ENCODE peak calls at places on chromosomes 1 and 21, in four cellular contexts. Z is H1, J is HepG2, G is GM12878. D is an unnamed sample.

GRCh38 chr1:228151170-228151513 is 1.4 kb downstream of the GJC2 start:
- DNase-seq in Z (no peak), J (no peak), G (no peak), D (no peak)

GRCh38 chr1:184517130-184517529 is 130.3 kb downstream of the C1orf21 start:
- DNase-seq in Z (no peak), J (no peak), G (no peak), D (no peak)

GRCh38 chr1:59570524-59570923 is 244.2 kb upstream of the HOOK1 start:
- DNase-seq in Z (no peak), J (peak; percentile 18), G (no peak), D (no peak)

GRCh38 chr21:26966978-26967913 is at the start of gene ADAMTS5:
- DNase-seq in Z (no peak), J (no peak), G (no peak), D (no peak)

GRCh38 chr1:91161166-91161565 is 139.3 kb upstream of the ZNF644 start:
- DNase-seq in Z (no peak), J (no peak), G (no peak), D (no peak)

GRCh38 chr1:228804640-228805413 is 69.5 kb downstream of the RHOU start:
- DNase-seq in Z (no peak), J (no peak), G (no peak), D (peak; percentile 39)

GRCh38 chr1:64484651-64485050 is 14.7 kb downstream of the CACHD1 start:
- DNase-seq in Z (no peak), J (no peak), G (no peak), D (no peak)

GRCh38 chr1:95384570-95384969 is 150.6 kb downstream of the RWDD3 start:
- DNase-seq in Z (peak; percentile 38), J (peak; percentile 24), G (no peak), D (peak; percentile 54)

GRCh38 chr1:247054992-247055415 is 23.6 kb downstream of the ZNF670 start:
- DNase-seq in Z (no peak), J (peak; percentile 88), G (no peak), D (no peak)

GRCh38 chr1:77706321-77706720 is 23.9 kb upstream of the ZZZ3 start:
- DNase-seq in Z (no peak), J (no peak), G (no peak), D (no peak)

GRCh38 chr1:24315391-24315790 is 3.8 kb upstream of the GRHL3 start:
- DNase-seq in Z (no peak), J (no peak), G (no peak), D (no peak)

GRCh38 chr1:60171793-60172192 is 98.2 kb upstream of the C1orf87 start:
- DNase-seq in Z (no peak), J (no peak), G (no peak), D (no peak)

GRCh38 chr1:242568666-242569065 is 44.2 kb upstream of the PLD5 start:
- DNase-seq in Z (no peak), J (no peak), G (no peak), D (no peak)

GRCh38 chr1:44707959-44708831 is 22.8 kb downstream of the RNU5D-1 start:
- DNase-seq in Z (no peak), J (peak; percentile 54), G (no peak), D (no peak)

GRCh38 chr1:47764461-47765046 is 232.6 kb downstream of the TRABD2B start:
- DNase-seq in Z (no peak), J (no peak), G (no peak), D (no peak)

GRCh38 chr1:59526240-59526639 is 229.3 kb downstream of the FGGY start:
- DNase-seq in Z (no peak), J (no peak), G (no peak), D (no peak)

GRCh38 chr1:246577720-246578106 is 11.5 kb downstream of the CNST start:
- DNase-seq in Z (no peak), J (no peak), G (no peak), D (no peak)

GRCh38 chr1:230236951-230237350 is 169.9 kb downstream of the GALNT2 start:
- DNase-seq in Z (no peak), J (no peak), G (no peak), D (no peak)

GRCh38 chr1:24438423-24438901 is 22.9 kb downstream of the NIPAL3 start:
- DNase-seq in Z (no peak), J (no peak), G (no peak), D (no peak)

GRCh38 chr1:54982739-54983138 is 2.3 kb downstream of the TMEM61 start:
- DNase-seq in Z (no peak), J (peak; percentile 43), G (no peak), D (no peak)

GRCh38 chr1:9080704-9081291 is 11.4 kb upstream of the SLC2A5 start:
- DNase-seq in Z (no peak), J (no peak), G (no peak), D (no peak)

GRCh38 chr1:40462956-40463590 is 12.8 kb downstream of the ZFP69B start:
- DNase-seq in Z (no peak), J (no peak), G (no peak), D (no peak)

GRCh38 chr1:209871430-209871829 is 43.7 kb downstream of the UTP25 start:
- DNase-seq in Z (no peak), J (no peak), G (no peak), D (no peak)

GRCh38 chr1:184212649-184213314 is 161.3 kb downstream of the TSEN15 start:
- DNase-seq in Z (no peak), J (no peak), G (no peak), D (peak; percentile 33)

GRCh38 chr1:160755864-160756616 is 17.0 kb downstream of the SLAMF7 start:
- DNase-seq in Z (no peak), J (no peak), G (no peak), D (no peak)

GRCh38 chr1:59750612-59751395 is 63.9 kb upstream of the HOOK1 start:
- DNase-seq in Z (no peak), J (no peak), G (no peak), D (no peak)

GRCh38 chr1:9371391-9371935 is 78.8 kb downstream of the SPSB1 start:
- DNase-seq in Z (no peak), J (peak; percentile 11), G (no peak), D (no peak)

GRCh38 chr1:43551396-43551888 is 20.8 kb downstream of the PTPRF start:
- DNase-seq in Z (no peak), J (no peak), G (no peak), D (no peak)

GRCh38 chr1:43552059-43552742 is 21.5 kb downstream of the PTPRF start:
- DNase-seq in Z (no peak), J (no peak), G (no peak), D (no peak)

GRCh38 chr1:43550598-43551246 is 20.0 kb downstream of the PTPRF start:
- DNase-seq in Z (no peak), J (no peak), G (no peak), D (no peak)

GRCh38 chr1:43548285-43549271 is 17.9 kb downstream of the PTPRF start:
- DNase-seq in Z (no peak), J (peak; percentile 98), G (no peak), D (no peak)

GRCh38 chr1:43549921-43550597 is 19.4 kb downstream of the PTPRF start:
- DNase-seq in Z (peak; percentile 89), J (no peak), G (no peak), D (peak; percentile 85)
- TF ChIP-seq ZNF274 in Z (no peak), J (no peak), G (no peak), D (no peak)

DNA sequence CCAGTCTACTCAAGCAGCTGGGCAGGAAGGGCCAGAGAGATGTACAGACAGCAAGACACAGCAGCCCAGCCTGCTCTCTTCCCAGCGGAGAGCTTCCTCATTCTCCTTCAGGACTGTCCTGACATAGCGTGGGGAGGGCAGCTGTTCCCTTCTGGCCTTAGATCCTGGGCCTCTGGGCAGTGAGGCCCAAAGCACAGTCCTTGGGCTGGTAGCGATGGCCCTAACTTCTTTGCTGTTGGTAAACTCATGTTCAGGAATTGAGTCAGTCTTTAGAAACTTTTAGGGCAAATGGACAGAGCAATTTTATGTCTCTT is 89.0 kb downstream of the BCAR3 start:
- DNase-seq in Z (no peak), J (no peak), G (no peak), D (no peak)
- H3K9ac ChIP-seq in Z (no peak overlapping the region), J (peak overlapping the region; percentile 96), G (no peak overlapping the region), D (no peak overlapping the region)

GRCh38 chr1:35564037-35564883 is 6.7 kb downstream of the NCDN start:
- DNase-seq in Z (no peak), J (peak; percentile 73), G (no peak), D (peak; percentile 90)
- TF ChIP-seq SUZ12 in Z (no peak), J (no peak), G (no peak), D (no peak)

GRCh38 chr1:1877852-1878436 is 12.9 kb downstream of the GNB1 start:
- DNase-seq in Z (no peak), J (no peak), G (no peak), D (no peak)

GRCh38 chr1:1880617-1881312 is 10.1 kb downstream of the GNB1 start:
- DNase-seq in Z (no peak), J (no peak), G (no peak), D (no peak)

GRCh38 chr1:1883092-1883858 is 7.6 kb downstream of the GNB1 start:
- DNase-seq in Z (no peak), J (no peak), G (no peak), D (no peak)

GRCh38 chr1:1879942-1880341 is 10.9 kb downstream of the GNB1 start:
- DNase-seq in Z (no peak), J (no peak), G (no peak), D (no peak)

GRCh38 chr1:1881727-1882126 is 9.2 kb downstream of the GNB1 start:
- DNase-seq in Z (no peak), J (no peak), G (no peak), D (no peak)
- TF ChIP-seq ZNF274 in Z (no peak), J (no peak), G (no peak), D (no peak)

GRCh38 chr1:192529811-192530210 is 45.8 kb upstream of the RGS1 start:
- DNase-seq in Z (no peak), J (no peak), G (no peak), D (no peak)
- H3K9ac ChIP-seq in Z (no peak overlapping the region), J (no peak overlapping the region), G (no peak overlapping the region), D (no peak overlapping the region)

DNA sequence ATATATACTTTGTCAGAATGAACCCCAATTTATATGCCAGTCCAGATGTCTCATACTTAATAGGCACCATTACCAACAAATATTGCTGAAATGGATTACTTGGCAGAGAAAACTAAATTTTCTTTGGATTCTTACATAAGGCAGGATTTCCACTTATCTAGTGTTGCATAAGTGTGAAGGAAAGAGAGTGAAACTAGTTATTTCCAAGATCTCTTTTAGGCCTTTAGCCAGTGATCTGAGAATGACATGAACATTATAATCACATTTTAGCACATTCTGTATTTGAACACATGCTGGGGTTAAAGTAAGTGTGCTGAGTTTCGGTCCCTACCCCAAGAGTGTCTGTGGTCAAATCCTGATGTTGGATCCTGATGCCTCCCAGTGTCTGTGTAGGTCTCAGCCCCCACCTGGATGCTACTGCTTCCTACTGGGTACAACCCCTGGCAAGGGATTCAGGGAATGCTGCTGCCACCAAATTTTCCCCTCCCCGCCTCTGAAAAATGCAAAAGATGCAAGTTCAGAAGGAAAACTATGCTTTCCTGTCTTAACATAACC is 11.2 kb downstream of the DDAH1 start:
- DNase-seq in Z (no peak), J (no peak), G (no peak), D (no peak)
- TF ChIP-seq SUZ12 in Z (no peak), J (no peak), G (no peak), D (no peak)

DNA sequence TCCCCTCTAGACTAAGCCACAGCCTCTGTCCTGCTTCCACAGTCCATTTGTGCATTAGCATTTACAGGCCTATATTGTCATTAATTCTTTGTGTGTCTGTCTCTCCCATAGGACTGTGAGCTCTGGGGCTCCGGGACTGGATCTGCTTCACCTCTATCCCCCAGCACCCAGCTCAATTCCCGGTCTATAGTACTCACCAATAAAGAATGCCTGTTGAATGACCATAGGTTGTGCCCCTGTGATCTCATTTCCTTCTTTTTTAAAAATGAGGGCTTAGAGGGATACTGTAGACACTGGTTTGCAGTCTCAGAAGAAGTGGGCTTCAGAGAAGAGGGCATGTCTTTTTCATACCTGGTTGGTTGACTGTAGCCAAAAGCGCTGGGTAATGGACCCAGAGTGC is 8.8 kb upstream of the POU3F1 start:
- DNase-seq in Z (no peak), J (no peak), G (no peak), D (no peak)
- TF ChIP-seq ZNF274 in Z (no peak), J (no peak), G (no peak), D (no peak)